ENCODE peak calls at places on chromosomes 6 and 20, in eight cellular contexts. D, X, L, W, J, I, Y and T are unnamed samples.

GRCh38 chr20:54155736-54156317 is 18.0 kb downstream of the CYP24A1 start:
- DNase-seq in D (no peak), X (no peak), L (no peak), W (no peak), J (no peak), I (no peak), Y (no peak), T (no peak)

GRCh38 chr20:13170771-13171170 is 50.3 kb upstream of the ISM1 start:
- DNase-seq in D (no peak), X (no peak), L (no peak), W (no peak), J (no peak), I (no peak), Y (no peak), T (no peak)

GRCh38 chr6:154164397-154164796 is 125.4 kb downstream of the OPRM1 start:
- DNase-seq in D (peak), X (no peak), L (peak), W (no peak), J (peak), I (peak), Y (peak), T (peak)

GRCh38 chr20:9912858-9913434 is 74.1 kb upstream of the PAK5 start:
- DNase-seq in D (peak), X (peak), L (peak), W (peak), J (peak), I (peak), Y (peak), T (peak)

GRCh38 chr6:28807682-28808280 is 116.0 kb downstream of the TRIM27 start:
- DNase-seq in D (no peak), X (peak), L (peak), W (peak), J (no peak), I (peak), Y (no peak), T (no peak)

GRCh38 chr6:140809694-140810101 is 1323.0 kb upstream of the GJE1 start:
- DNase-seq in D (no peak), X (no peak), L (peak), W (no peak), J (no peak), I (peak), Y (no peak), T (no peak)

GRCh38 chr6:11770546-11771466 is 7.8 kb downstream of the ADTRP start:
- DNase-seq in D (peak), X (peak), L (peak), W (peak), J (peak), I (peak), Y (peak), T (peak)

GRCh38 chr20:40470313-40471260 is 218.4 kb downstream of the MAFB start:
- DNase-seq in D (peak), X (no peak), L (no peak), W (no peak), J (no peak), I (no peak), Y (peak), T (no peak)

GRCh38 chr6:116072368-116072767 is 11.7 kb upstream of the FRK start:
- DNase-seq in D (no peak), X (no peak), L (no peak), W (no peak), J (no peak), I (no peak), Y (no peak), T (no peak)

GRCh38 chr6:19892250-19892649 is 55.1 kb downstream of the ID4 start:
- DNase-seq in D (no peak), X (no peak), L (no peak), W (no peak), J (no peak), I (no peak), Y (no peak), T (no peak)

GRCh38 chr6:108235121-108235520 is 25.7 kb downstream of the SNX3 start:
- DNase-seq in D (peak), X (no peak), L (no peak), W (no peak), J (no peak), I (no peak), Y (no peak), T (no peak)

GRCh38 chr6:159267165-159267564 is 98.0 kb downstream of the FNDC1 start:
- DNase-seq in D (no peak), X (peak), L (peak), W (no peak), J (no peak), I (no peak), Y (no peak), T (no peak)

GRCh38 chr20:58102252-58102651 is 126.2 kb downstream of the ANKRD60 start:
- DNase-seq in D (no peak), X (no peak), L (peak), W (peak), J (no peak), I (peak), Y (no peak), T (no peak)

GRCh38 chr20:53773792-53774371 is 180.2 kb upstream of the ZNF217 start:
- DNase-seq in D (no peak), X (no peak), L (peak), W (peak), J (no peak), I (peak), Y (no peak), T (peak)

GRCh38 chr6:1762203-1762602 is 152.5 kb downstream of the FOXC1 start:
- DNase-seq in D (no peak), X (no peak), L (no peak), W (no peak), J (no peak), I (no peak), Y (no peak), T (no peak)

GRCh38 chr6:44477293-44477894 is 89.9 kb downstream of the CDC5L start:
- DNase-seq in D (no peak), X (no peak), L (no peak), W (no peak), J (no peak), I (no peak), Y (no peak), T (no peak)

GRCh38 chr6:89048286-89048923 is 32.1 kb upstream of the PNRC1 start:
- DNase-seq in D (no peak), X (peak), L (no peak), W (no peak), J (no peak), I (peak), Y (no peak), T (no peak)

GRCh38 chr20:57211949-57212889 is 54.2 kb downstream of the BMP7 start:
- DNase-seq in D (peak), X (peak), L (peak), W (peak), J (no peak), I (peak), Y (peak), T (peak)

GRCh38 chr20:62485062-62485700 is 9.4 kb upstream of the GATA5 start:
- DNase-seq in D (peak), X (no peak), L (peak), W (no peak), J (no peak), I (peak), Y (no peak), T (peak)

GRCh38 chr6:84059082-84059481 is 25.5 kb downstream of the MRAP2 start:
- DNase-seq in D (no peak), X (no peak), L (no peak), W (no peak), J (no peak), I (no peak), Y (no peak), T (no peak)

GRCh38 chr6:144777249-144777648 is 492.1 kb downstream of the UTRN start:
- DNase-seq in D (no peak), X (no peak), L (no peak), W (no peak), J (no peak), I (no peak), Y (no peak), T (no peak)

GRCh38 chr6:170007468-170008240 is 256.2 kb downstream of the ERMARD start:
- DNase-seq in D (no peak), X (no peak), L (no peak), W (no peak), J (no peak), I (no peak), Y (no peak), T (no peak)

GRCh38 chr20:31774408-31774807 is 35.3 kb downstream of the TPX2 start:
- DNase-seq in D (no peak), X (no peak), L (no peak), W (no peak), J (no peak), I (no peak), Y (no peak), T (no peak)

GRCh38 chr6:105810105-105810921 is 275.8 kb upstream of the PRDM1 start:
- DNase-seq in D (no peak), X (peak), L (peak), W (peak), J (no peak), I (peak), Y (peak), T (peak)

GRCh38 chr6:9606435-9607134 is 808.3 kb downstream of the TFAP2A start:
- DNase-seq in D (no peak), X (peak), L (no peak), W (no peak), J (no peak), I (no peak), Y (no peak), T (no peak)

GRCh38 chr6:6319947-6320811 is at the start of gene F13A1:
- DNase-seq in D (no peak), X (peak), L (no peak), W (no peak), J (no peak), I (no peak), Y (peak), T (no peak)

GRCh38 chr6:90179190-90180169 is 117.2 kb downstream of the BACH2 start:
- DNase-seq in D (no peak), X (peak), L (no peak), W (no peak), J (no peak), I (no peak), Y (no peak), T (no peak)
- TF ChIP-seq CTCF in D (no peak), X (peak), L (peak), W (peak), J (peak), I (peak), Y (peak), T (peak)

GRCh38 chr20:34302312-34302722 is 838 bp downstream of the AHCY start:
- DNase-seq in D (no peak), X (peak), L (peak), W (peak), J (no peak), I (peak), Y (no peak), T (no peak)

GRCh38 chr20:34299925-34300806 is 3.0 kb downstream of the AHCY start:
- DNase-seq in D (no peak), X (no peak), L (no peak), W (peak), J (peak), I (peak), Y (no peak), T (no peak)

GRCh38 chr20:34300809-34301586 is 2.2 kb downstream of the AHCY start:
- DNase-seq in D (no peak), X (peak), L (no peak), W (no peak), J (no peak), I (no peak), Y (no peak), T (no peak)

GRCh38 chr20:34301587-34302311 is 1.4 kb downstream of the AHCY start:
- DNase-seq in D (no peak), X (no peak), L (no peak), W (no peak), J (no peak), I (no peak), Y (no peak), T (no peak)

DNA sequence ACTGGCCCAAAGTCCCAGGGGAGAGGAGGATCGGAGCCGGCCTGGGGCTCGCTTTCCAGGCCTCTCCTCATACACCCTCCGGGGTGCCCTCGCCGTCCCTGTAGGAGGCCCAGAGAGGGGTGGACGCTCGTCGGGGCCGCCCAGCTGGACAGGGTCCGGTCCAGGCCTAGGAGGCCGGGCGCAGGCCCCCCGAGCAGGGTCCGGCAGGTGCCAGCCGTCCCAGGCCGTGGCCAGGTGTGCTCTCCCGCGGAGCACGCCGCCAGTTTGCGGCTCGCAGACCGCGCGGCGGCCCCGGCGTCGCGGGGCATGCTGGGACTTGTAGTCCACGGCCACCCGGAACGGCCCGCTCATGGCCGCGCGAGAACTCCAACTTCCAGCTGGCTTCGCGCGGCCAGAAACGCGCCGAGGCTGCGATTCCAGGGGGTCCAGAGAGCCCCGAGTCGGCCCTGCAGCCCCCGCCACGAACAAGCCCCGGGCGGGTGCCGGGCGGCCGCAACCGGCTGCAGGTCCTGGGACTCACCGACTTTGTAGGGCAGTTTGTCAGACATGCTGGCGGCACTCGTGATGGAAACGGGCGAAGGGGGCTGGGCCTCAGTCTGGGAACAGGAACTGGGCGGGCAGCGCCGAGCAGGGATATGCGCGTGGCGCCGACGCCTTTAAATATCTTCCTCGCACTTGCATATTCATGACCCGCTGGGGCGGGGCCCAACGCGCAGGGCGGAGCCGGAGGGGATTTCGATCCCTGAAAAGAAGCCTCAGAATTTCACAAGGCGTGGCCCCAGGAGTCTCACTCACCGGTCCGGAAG is at the start of gene AHCY:
- DNase-seq in D (peak), X (peak), L (peak), W (peak), J (peak), I (peak), Y (peak), T (peak)
- TF ChIP-seq CTCF in D (peak), X (no peak), L (no peak), W (no peak), J (no peak), I (no peak), Y (no peak), T (no peak)

DNA sequence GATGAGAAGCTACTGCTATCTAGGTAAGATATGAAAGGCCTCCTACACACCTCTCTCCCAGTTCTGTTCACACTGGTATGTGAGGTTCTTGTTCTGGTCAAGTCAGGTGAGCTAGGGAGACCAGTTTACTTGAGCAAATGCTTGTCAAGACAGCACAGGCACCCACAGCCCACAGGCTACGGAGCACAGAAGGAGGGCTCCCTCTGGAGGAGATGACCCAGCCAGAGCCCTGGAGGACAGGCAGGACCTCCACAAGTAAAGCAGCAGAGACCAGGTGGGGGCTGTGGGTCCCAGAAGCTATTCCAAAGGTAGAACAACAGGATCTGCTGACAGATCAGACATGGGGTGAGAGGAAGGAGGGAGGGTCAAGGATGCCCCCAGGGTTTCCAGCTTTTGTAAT is 13.2 kb downstream of the MMP24OS start:
- DNase-seq in D (no peak), X (peak), L (peak), W (no peak), J (no peak), I (peak), Y (no peak), T (no peak)
- TF ChIP-seq CTCF in D (peak), X (peak), L (no peak), W (peak), J (no peak), I (peak), Y (no peak), T (peak)

DNA sequence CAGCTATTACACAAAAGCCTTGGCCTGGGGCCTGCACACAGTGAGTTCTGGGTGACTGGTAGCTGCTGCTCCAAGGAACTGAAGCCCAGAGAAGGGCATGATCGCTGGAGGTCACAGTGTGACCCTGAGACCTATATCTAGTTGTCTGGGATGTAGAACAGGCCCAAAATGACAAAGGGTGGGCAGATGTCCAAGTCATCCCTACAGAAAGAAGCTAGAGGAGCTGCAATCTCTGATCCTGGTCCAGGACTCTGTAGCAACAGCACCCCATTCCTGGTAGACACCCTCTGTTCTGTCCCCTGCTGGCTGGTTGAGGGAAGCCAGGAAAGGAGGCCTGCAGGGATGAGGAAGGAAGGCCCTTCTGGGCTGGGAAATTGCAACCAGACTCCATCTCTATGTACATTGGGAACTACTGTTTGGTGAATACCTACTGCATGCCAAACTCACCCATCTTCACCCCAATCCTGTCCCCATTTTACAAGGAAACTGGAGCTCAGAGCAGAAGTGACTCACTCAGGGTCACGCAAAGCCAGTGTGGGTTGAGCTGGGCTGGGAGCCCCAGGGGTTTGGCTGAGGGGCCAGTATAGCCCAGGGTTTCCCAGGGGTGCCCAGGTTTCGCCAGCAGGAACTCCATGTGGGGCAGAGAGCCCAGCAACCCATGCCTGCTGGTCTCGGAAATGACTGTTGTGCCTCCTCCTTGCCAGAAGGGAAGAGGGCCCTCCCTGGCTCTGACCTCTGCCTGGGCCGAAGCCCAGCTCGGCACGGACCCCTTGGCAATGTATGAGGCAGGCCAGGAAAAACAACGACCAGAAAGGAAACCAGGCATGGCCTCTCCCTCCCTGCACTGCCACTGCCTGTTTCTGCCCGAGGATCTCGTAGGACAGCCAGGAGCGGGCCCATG is 44.9 kb upstream of the TLDC2 start:
- DNase-seq in D (peak), X (peak), L (peak), W (peak), J (no peak), I (peak), Y (peak), T (no peak)
- TF ChIP-seq CTCF in D (no peak), X (peak), L (peak), W (peak), J (no peak), I (peak), Y (peak), T (peak)

DNA sequence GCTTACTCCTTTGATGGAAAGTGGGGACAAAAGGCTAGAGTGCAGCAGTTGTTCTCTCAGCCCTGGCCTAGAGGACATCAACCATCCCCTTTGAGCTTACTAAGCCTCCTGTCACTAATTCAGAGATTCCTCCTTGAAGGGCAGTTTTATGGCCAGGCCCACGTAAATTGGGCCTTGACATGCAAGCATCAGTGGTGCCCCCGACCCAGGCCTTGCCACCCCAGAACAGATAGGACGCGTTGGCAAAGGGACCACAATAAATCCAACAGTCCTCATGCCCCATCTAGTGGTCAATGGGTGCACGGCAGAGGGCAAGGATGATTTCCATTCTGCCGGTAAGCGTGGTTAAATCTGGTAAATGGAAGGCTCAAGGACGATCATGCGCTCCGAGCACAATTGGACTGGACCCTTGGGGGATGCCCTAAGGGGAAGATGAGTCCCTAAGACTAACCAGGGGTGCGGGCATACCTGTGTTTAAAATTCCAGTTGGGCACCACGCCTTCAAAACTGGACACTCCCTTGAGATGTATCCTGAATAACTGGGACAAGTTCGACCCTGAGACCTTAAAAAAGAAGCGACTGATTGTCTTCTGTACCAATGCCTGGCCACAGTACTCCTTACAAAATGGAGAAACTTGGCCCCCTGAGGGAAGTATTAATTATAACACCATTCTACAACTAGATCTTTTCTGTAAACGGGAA is 32.6 kb downstream of the CEP85L start:
- DNase-seq in D (peak), X (peak), L (peak), W (peak), J (peak), I (peak), Y (peak), T (no peak)
- TF ChIP-seq CTCF in D (peak), X (peak), L (peak), W (peak), J (peak), I (peak), Y (peak), T (peak)

GRCh38 chr6:132736239-132736638 is 21.5 kb downstream of the VNN2 start:
- DNase-seq in D (no peak), X (no peak), L (no peak), W (no peak), J (no peak), I (no peak), Y (no peak), T (no peak)

GRCh38 chr6:132733288-132733687 is 19.4 kb upstream of the VNN1 start:
- DNase-seq in D (no peak), X (no peak), L (no peak), W (no peak), J (no peak), I (no peak), Y (no peak), T (no peak)

GRCh38 chr6:132733814-132734213 is 20.0 kb upstream of the VNN1 start:
- DNase-seq in D (no peak), X (no peak), L (no peak), W (no peak), J (no peak), I (no peak), Y (no peak), T (no peak)

GRCh38 chr6:132731086-132731485 is 17.2 kb upstream of the VNN1 start:
- DNase-seq in D (no peak), X (no peak), L (peak), W (no peak), J (no peak), I (no peak), Y (no peak), T (no peak)

GRCh38 chr6:132734694-132735236 is 20.9 kb upstream of the VNN1 start:
- DNase-seq in D (no peak), X (peak), L (peak), W (peak), J (no peak), I (peak), Y (no peak), T (peak)
- TF ChIP-seq CTCF in D (no peak), X (peak), L (peak), W (peak), J (peak), I (peak), Y (no peak), T (peak)